ENCODE peak calls at places on chromosomes 4 and X, in nine cellular contexts. Z is adipocyte; X is activated gamma-delta T cell; J is hypothalamus; D is T-helper 2 cell; W is cardiac muscle cell; C is activated CD4-positive, alpha-beta T cell treated with anti-CD3 and anti-CD28 coated beads for 48 hours; F is kidney glomerular epithelial cell; S is PC-3. N is an unnamed sample.

GRCh38 chr4:83074086-83074704 is 39.2 kb downstream of the COPS4 start:
- DNase-seq in Z (peak; percentile 92), X (no peak), J (peak; percentile 20), D (no peak), W (peak; percentile 94), C (peak; percentile 54), F (peak; percentile 71), S (peak; percentile 70), N (peak; percentile 39)

GRCh38 chrX:1462596-1463251 is 10.0 kb upstream of the ASMTL start:
- DNase-seq in Z (peak; percentile 49), X (peak; percentile 3), J (no peak), D (peak; percentile 53), W (peak; percentile 90), C (peak; percentile 82), F (peak; percentile 27), S (peak; percentile 52), N (peak; percentile 5)

GRCh38 chrX:13220916-13221315 is 98.9 kb downstream of the ATXN3L start:
- DNase-seq in Z (peak; percentile 76), X (no peak), J (no peak), D (no peak), W (peak; percentile 44), C (no peak), F (peak; percentile 20), S (peak; percentile 71), N (no peak)

GRCh38 chrX:40176979-40177430 is 79.2 kb upstream of the BCOR start:
- DNase-seq in Z (no peak), X (no peak), J (no peak), D (peak; percentile 43), W (no peak), C (no peak), F (no peak), S (no peak), N (no peak)

GRCh38 chrX:136953867-136954787 is 73.6 kb upstream of the RBMX start:
- DNase-seq in Z (peak; percentile 80), X (no peak), J (peak; percentile 48), D (peak; percentile 31), W (peak; percentile 76), C (peak; percentile 75), F (peak; percentile 11), S (peak; percentile 88), N (peak; percentile 53)

GRCh38 chr4:36054750-36055467 is 189.4 kb downstream of the ARAP2 start:
- DNase-seq in Z (no peak), X (no peak), J (no peak), D (no peak), W (no peak), C (no peak), F (no peak), S (peak; percentile 16), N (no peak)

GRCh38 chr4:14994242-14994641 is 8.0 kb upstream of the CPEB2 start:
- DNase-seq in Z (no peak), X (no peak), J (no peak), D (no peak), W (peak; percentile 33), C (no peak), F (no peak), S (peak; percentile 67), N (no peak)

GRCh38 chr4:147975902-147976301 is 244.0 kb downstream of the ARHGAP10 start:
- DNase-seq in Z (peak; percentile 16), X (no peak), J (no peak), D (no peak), W (peak; percentile 16), C (no peak), F (no peak), S (no peak), N (no peak)

GRCh38 chr4:83285022-83285387 is 407 bp upstream of the COQ2 start:
- DNase-seq in Z (peak; percentile 77), X (no peak), J (peak; percentile 23), D (no peak), W (peak; percentile 73), C (peak; percentile 6), F (peak; percentile 69), S (peak; percentile 8), N (no peak)

GRCh38 chr4:127622923-127623754 is 9.6 kb upstream of the INTU start:
- DNase-seq in Z (peak; percentile 75), X (no peak), J (peak; percentile 45), D (no peak), W (peak; percentile 43), C (no peak), F (no peak), S (no peak), N (no peak)

GRCh38 chr4:140250989-140251552 is 97.1 kb upstream of the MAML3 start:
- DNase-seq in Z (peak; percentile 45), X (no peak), J (no peak), D (no peak), W (no peak), C (peak; percentile 24), F (no peak), S (no peak), N (no peak)

GRCh38 chr4:108029321-108029720 is 39.6 kb downstream of the HADH start:
- DNase-seq in Z (no peak), X (no peak), J (no peak), D (no peak), W (no peak), C (peak; percentile 64), F (no peak), S (no peak), N (no peak)

GRCh38 chr4:25702848-25703247 is 47.2 kb downstream of the SLC34A2 start:
- DNase-seq in Z (peak; percentile 38), X (no peak), J (peak; percentile 11), D (no peak), W (peak; percentile 85), C (no peak), F (peak; percentile 40), S (peak; percentile 34), N (no peak)

GRCh38 chr4:182492456-182492855 is 249.3 kb downstream of the TENM3 start:
- DNase-seq in Z (peak; percentile 71), X (no peak), J (no peak), D (no peak), W (peak; percentile 36), C (no peak), F (no peak), S (no peak), N (no peak)

GRCh38 chr4:675980-676870 is 1.9 kb downstream of the MYL5 start:
- DNase-seq in Z (no peak), X (no peak), J (no peak), D (no peak), W (no peak), C (no peak), F (no peak), S (no peak), N (no peak)

GRCh38 chr4:151418385-151418784 is 9.4 kb downstream of the FHIP1A start:
- DNase-seq in Z (peak; percentile 84), X (no peak), J (no peak), D (no peak), W (peak; percentile 56), C (no peak), F (peak; percentile 73), S (peak; percentile 91), N (no peak)

GRCh38 chrX:1074755-1075154 is 137.7 kb downstream of the CRLF2 start:
- DNase-seq in Z (no peak), X (no peak), J (no peak), D (no peak), W (no peak), C (no peak), F (no peak), S (no peak), N (no peak)

GRCh38 chrX:15436220-15436619 is 52.0 kb upstream of the VEGFD start:
- DNase-seq in Z (peak; percentile 70), X (no peak), J (no peak), D (no peak), W (peak; percentile 15), C (no peak), F (no peak), S (no peak), N (no peak)

GRCh38 chr4:113285512-113285911 is 236.1 kb downstream of the ANK2 start:
- DNase-seq in Z (no peak), X (no peak), J (no peak), D (no peak), W (no peak), C (no peak), F (no peak), S (no peak), N (no peak)

GRCh38 chr4:164937576-164938270 is 39.7 kb downstream of the TRIM61 start:
- DNase-seq in Z (peak; percentile 25), X (no peak), J (peak; percentile 52), D (no peak), W (peak; percentile 32), C (no peak), F (peak; percentile 35), S (no peak), N (no peak)

GRCh38 chr4:37008199-37008598 is 236.3 kb upstream of the NWD2 start:
- DNase-seq in Z (no peak), X (no peak), J (no peak), D (no peak), W (peak; percentile 38), C (no peak), F (no peak), S (peak; percentile 91), N (no peak)

GRCh38 chr4:3786196-3786869 is 20.1 kb downstream of the ADRA2C start:
- DNase-seq in Z (no peak), X (no peak), J (peak; percentile 78), D (no peak), W (no peak), C (no peak), F (no peak), S (peak; percentile 4), N (no peak)

GRCh38 chr4:101475246-101475645 is 127.9 kb upstream of the PPP3CA start:
- DNase-seq in Z (no peak), X (no peak), J (no peak), D (no peak), W (no peak), C (no peak), F (no peak), S (no peak), N (no peak)

GRCh38 chr4:47641755-47642154 is 156.7 kb downstream of the ATP10D start:
- DNase-seq in Z (no peak), X (no peak), J (no peak), D (no peak), W (no peak), C (no peak), F (no peak), S (no peak), N (no peak)

GRCh38 chrX:70720721-70721120 is 187.8 kb downstream of the TEX11 start:
- DNase-seq in Z (no peak), X (no peak), J (no peak), D (no peak), W (no peak), C (no peak), F (no peak), S (peak; percentile 74), N (no peak)

GRCh38 chr4:41426523-41426922 is 111.4 kb upstream of the LIMCH1 start:
- DNase-seq in Z (peak; percentile 28), X (no peak), J (no peak), D (no peak), W (no peak), C (no peak), F (no peak), S (no peak), N (no peak)

GRCh38 chrX:151039351-151039750 is 56.2 kb downstream of the HMGB3 start:
- DNase-seq in Z (no peak), X (no peak), J (no peak), D (no peak), W (no peak), C (no peak), F (no peak), S (no peak), N (no peak)

GRCh38 chr4:2049381-2049780 is 9.7 kb upstream of the NAT8L start:
- DNase-seq in Z (no peak), X (no peak), J (no peak), D (no peak), W (no peak), C (no peak), F (no peak), S (no peak), N (no peak)

N was measured in stimulated activated naive B cell treated with anti-CD40 and anti-IgM and Interleukin-4, amounts not matched to agents 10 μg/mL and 1 μg/mL and 100 μg/mL, for 72 hours.